ENCODE peak calls at places on chromosomes 12 and 14, in four cellular contexts. O is lower lobe of right lung; B is body of pancreas; S is CD4-positive, alpha-beta T cell. T is an unnamed sample.
A peak's percentile ranks its signal among the peaks of the same experiment; 100 is the strongest.

GRCh38 chr12:57452181-57452936 is 2.7 kb upstream of the INHBE start:
- DNase-seq in B (no peak), O (no peak), S (no peak), T (no peak)

GRCh38 chr14:99357151-99357550 is 85.2 kb upstream of the BCL11B start:
- DNase-seq in O (no peak), B (no peak), S (no peak), T (no peak)

GRCh38 chr12:49545815-49546214 is 7.0 kb downstream of the KCNH3 start:
- DNase-seq in B (no peak), S (no peak), O (peak; percentile 6), T (no peak)

GRCh38 chr14:58171090-58171489 is 19.1 kb upstream of the ARMH4 start:
- DNase-seq in B (peak; percentile 78), S (no peak), O (peak; percentile 77), T (peak; percentile 72)

GRCh38 chr14:28661171-28661772 is 105.3 kb upstream of the FOXG1 start:
- DNase-seq in O (no peak), B (no peak), S (no peak), T (no peak)

GRCh38 chr12:15522574-15523187 is 200.4 kb downstream of the PTPRO start:
- DNase-seq in O (no peak), S (no peak), B (no peak), T (no peak)

GRCh38 chr12:53501615-53502181 is 615 bp downstream of the TARBP2 start:
- DNase-seq in O (no peak), B (no peak), S (no peak), T (no peak)

GRCh38 chr12:15899282-15899870 is 11.8 kb upstream of the DERA start:
- DNase-seq in S (no peak), B (no peak), O (no peak), T (no peak)

GRCh38 chr12:74043343-74043742 is 494.3 kb upstream of the ATXN7L3B start:
- DNase-seq in S (no peak), O (no peak), B (no peak), T (no peak)

GRCh38 chr14:76264384-76264783 is 111.6 kb upstream of the ESRRB start:
- DNase-seq in S (no peak), O (no peak), B (no peak), T (no peak)

GRCh38 chr14:97841762-97842161 is 1044.6 kb downstream of the VRK1 start:
- DNase-seq in S (no peak), O (no peak), B (no peak), T (no peak)

GRCh38 chr14:71181215-71182003 is 274.1 kb downstream of the PCNX1 start:
- DNase-seq in O (no peak), B (no peak), S (no peak), T (no peak)

GRCh38 chr14:93789366-93790130 is 1.3 kb upstream of the PRIMA1 start:
- DNase-seq in S (no peak), O (no peak), B (no peak), T (no peak)

GRCh38 chr12:32332446-32332845 is 66.9 kb upstream of the FGD4 start:
- DNase-seq in O (no peak), B (no peak), S (no peak), T (no peak)

GRCh38 chr12:94650143-94651056 is at the start of gene TMCC3:
- DNase-seq in B (peak; percentile 26), S (no peak), O (peak; percentile 70), T (no peak)

GRCh38 chr12:90801776-90802175 is 153.2 kb downstream of the CCER1 start:
- DNase-seq in B (no peak), S (no peak), O (no peak), T (no peak)

GRCh38 chr14:87628129-87628528 is 364.9 kb downstream of the GALC start:
- DNase-seq in O (no peak), B (peak; percentile 38), S (no peak), T (no peak)

GRCh38 chr12:80099259-80099658 is at the start of gene OTOGL:
- DNase-seq in S (no peak), B (no peak), O (no peak), T (no peak)

GRCh38 chr12:7935773-7936581 is at the start of gene SLC2A3:
- DNase-seq in B (no peak), O (no peak), S (peak; percentile 71), T (peak; percentile 77)

GRCh38 chr12:75208851-75209781 is 523 bp downstream of the KCNC2 start:
- DNase-seq in S (no peak), B (no peak), O (no peak), T (no peak)

GRCh38 chr14:96001866-96002510 is 37.2 kb upstream of the C14orf132 start:
- DNase-seq in O (no peak), S (no peak), B (no peak), T (no peak)

GRCh38 chr14:87260460-87260859 is 732.5 kb downstream of the GALC start:
- DNase-seq in S (no peak), O (no peak), B (no peak), T (no peak)

GRCh38 chr14:51855234-51855633 is 5.2 kb upstream of the GNG2 start:
- DNase-seq in B (no peak), O (no peak), S (no peak), T (no peak)

GRCh38 chr14:75886661-75887348 is 95.0 kb downstream of the TGFB3 start:
- DNase-seq in B (no peak), O (no peak), S (no peak), T (no peak)

GRCh38 chr12:109385339-109386078 is 37.8 kb downstream of the MYO1H start:
- DNase-seq in B (no peak), S (no peak), O (peak; percentile 46), T (no peak)

GRCh38 chr12:129025055-129025454 is 171.8 kb downstream of the GLT1D1 start:
- DNase-seq in B (no peak), O (no peak), S (no peak), T (no peak)

GRCh38 chr12:91687052-91688017 is 458.3 kb downstream of the BTG1 start:
- DNase-seq in O (no peak), S (no peak), B (no peak), T (no peak)

GRCh38 chr14:94823556-94824341 is 53.8 kb upstream of the GSC start:
- DNase-seq in B (no peak), S (no peak), O (no peak), T (no peak)

GRCh38 chr12:111155521-111155920 is 213.4 kb downstream of the PHETA1 start:
- DNase-seq in B (no peak), S (no peak), O (no peak), T (no peak)

GRCh38 chr12:111155020-111155419 is 213.9 kb downstream of the PHETA1 start:
- DNase-seq in S (no peak), O (no peak), B (no peak), T (no peak)

GRCh38 chr12:111157486-111157885 is 211.4 kb downstream of the PHETA1 start:
- DNase-seq in S (no peak), B (no peak), O (no peak), T (no peak)

GRCh38 chr12:111154180-111154579 is 214.7 kb downstream of the PHETA1 start:
- DNase-seq in O (no peak), S (no peak), B (no peak), T (no peak)

GRCh38 chr12:111156304-111156703 is 212.6 kb downstream of the PHETA1 start:
- DNase-seq in O (no peak), S (no peak), B (no peak), T (no peak)
- TF ChIP-seq CTCF in O (no peak), S (no peak), B (no peak), T (no peak)

GRCh38 chr12:111078731-111079130 is 158.4 kb upstream of the MYL2 start:
- DNase-seq in S (no peak), B (no peak), O (no peak), T (peak; percentile 26)

GRCh38 chr12:111074965-111075364 is 154.6 kb upstream of the MYL2 start:
- DNase-seq in O (no peak), S (no peak), B (no peak), T (no peak)

GRCh38 chr12:111076611-111077451 is 156.5 kb upstream of the MYL2 start:
- DNase-seq in S (no peak), B (peak; percentile 35), O (no peak), T (peak; percentile 27)

GRCh38 chr12:111074559-111074958 is 154.2 kb upstream of the MYL2 start:
- DNase-seq in O (no peak), B (peak; percentile 61), S (no peak), T (no peak)

GRCh38 chr12:111076199-111076598 is 155.8 kb upstream of the MYL2 start:
- DNase-seq in S (no peak), B (no peak), O (no peak), T (no peak)
- TF ChIP-seq CTCF in S (no peak), B (no peak), O (no peak), T (no peak)

GRCh38 chr14:105376521-105377440 is 21.6 kb upstream of the TEX22 start:
- DNase-seq in B (no peak), O (no peak), S (no peak), T (no peak)
- TF ChIP-seq CTCF in B (no peak), O (no peak), S (no peak), T (no peak)

GRCh38 chr12:29240441-29240840 is 91.4 kb downstream of the FAR2 start:
- DNase-seq in O (no peak), B (no peak), S (no peak), T (no peak)

GRCh38 chr12:29242921-29243431 is 93.9 kb downstream of the FAR2 start:
- DNase-seq in O (peak; percentile 59), S (no peak), B (no peak), T (peak; percentile 57)

GRCh38 chr12:29238822-29239291 is 89.8 kb downstream of the FAR2 start:
- DNase-seq in S (no peak), B (no peak), O (no peak), T (no peak)

GRCh38 chr12:29239336-29239735 is 90.3 kb downstream of the FAR2 start:
- DNase-seq in O (no peak), S (no peak), B (no peak), T (no peak)

DNA sequence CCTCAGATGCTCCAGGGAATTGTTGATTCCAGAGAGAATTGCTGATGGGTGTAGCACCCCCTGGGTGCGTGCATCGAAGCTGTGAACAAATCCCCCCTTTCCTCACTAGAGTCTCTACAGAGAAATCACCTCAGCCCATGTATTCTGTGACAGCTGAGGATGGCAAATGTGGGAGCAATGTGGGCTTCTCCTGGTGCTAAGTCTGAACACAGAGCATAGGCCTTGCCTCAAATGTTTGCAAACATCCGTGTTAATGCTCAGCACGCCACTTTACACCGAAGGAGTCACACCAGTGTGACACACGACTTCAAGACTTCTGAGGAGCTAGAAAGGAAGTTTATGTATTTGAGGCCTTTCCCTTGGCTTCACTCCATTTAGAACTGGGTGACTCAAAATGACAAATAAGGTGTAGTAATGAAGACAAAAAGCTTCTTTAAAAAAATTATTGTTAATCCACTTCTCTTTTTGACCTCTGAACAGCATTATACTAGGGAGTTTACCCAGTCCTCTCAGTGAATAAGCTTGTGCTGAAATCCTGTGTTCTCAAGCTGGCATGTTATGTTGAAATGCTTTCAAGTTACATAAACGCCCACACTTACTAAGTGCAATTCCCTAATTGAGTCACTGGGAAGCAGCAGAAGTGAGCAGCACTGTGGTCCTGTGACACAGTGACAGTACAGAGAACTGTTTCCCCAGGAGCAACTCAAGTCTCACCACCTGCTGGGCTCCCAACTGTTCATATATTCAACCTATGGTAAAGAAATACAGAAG is 92.9 kb downstream of the FAR2 start:
- DNase-seq in B (no peak), S (no peak), O (no peak), T (peak; percentile 89)
- TF ChIP-seq CTCF in B (no peak), S (no peak), O (peak; percentile 33), T (peak; percentile 25)

DNA sequence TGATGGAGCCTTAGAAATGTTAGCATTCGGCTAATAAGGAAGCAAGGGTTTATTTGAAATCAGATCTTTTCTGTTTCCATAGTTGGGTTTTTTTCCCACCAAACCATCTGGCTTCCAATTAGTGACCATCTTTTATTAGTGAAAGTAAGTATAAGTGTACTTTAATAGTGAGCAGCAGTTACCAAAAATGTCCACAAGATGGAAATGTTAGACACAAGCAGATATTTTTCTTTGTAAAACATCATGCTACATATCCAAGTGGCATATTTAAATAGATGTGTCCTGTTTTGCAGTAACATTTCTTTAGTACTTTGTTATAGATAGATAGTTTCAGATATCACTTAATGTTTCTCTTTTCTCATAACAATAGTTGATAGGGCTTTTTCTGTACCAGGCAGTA is 28.8 kb downstream of the YEATS4 start:
- DNase-seq in O (no peak), S (no peak), B (no peak), T (no peak)
- TF ChIP-seq CTCF in O (peak; percentile 39), S (no peak), B (peak; percentile 32), T (peak; percentile 50)

T was measured in CD14-positive monocyte.